ENCODE peak calls at places on chromosomes 6 and 20, in ten cellular contexts. F, L, Z, A, M, Q, K, Y, C and G are unnamed samples.

GRCh38 chr20:49669601-49670189 is 44.0 kb downstream of the B4GALT5 start:
- DNase-seq in F (no peak), L (no peak), Z (no peak), A (no peak), M (no peak), Q (no peak), K (no peak), Y (no peak), C (no peak), G (peak)

GRCh38 chr6:167589615-167589940 is 237.1 kb upstream of the AFDN start:
- DNase-seq in F (no peak), L (no peak), Z (no peak), A (no peak), M (no peak), Q (no peak), K (no peak), Y (no peak), C (no peak), G (no peak)

GRCh38 chr6:127343753-127344659 is 597 bp upstream of the ECHDC1 start:
- DNase-seq in F (no peak), L (peak), Z (no peak), A (no peak), M (peak), Q (no peak), K (no peak), Y (no peak), C (peak), G (peak)

GRCh38 chr6:125812394-125813231 is 21.9 kb downstream of the NCOA7 start:
- DNase-seq in F (no peak), L (peak), Z (no peak), A (no peak), M (peak), Q (no peak), K (no peak), Y (no peak), C (peak), G (peak)

GRCh38 chr20:44460795-44461141 is 14.9 kb upstream of the TTPAL start:
- DNase-seq in F (no peak), L (no peak), Z (no peak), A (no peak), M (peak), Q (no peak), K (no peak), Y (no peak), C (peak), G (peak)

GRCh38 chr6:85250586-85251216 is 199.2 kb upstream of the NT5E start:
- DNase-seq in F (no peak), L (peak), Z (no peak), A (no peak), M (peak), Q (no peak), K (no peak), Y (no peak), C (peak), G (peak)

GRCh38 chr20:51562334-51563140 is 20.0 kb upstream of the NFATC2 start:
- DNase-seq in F (no peak), L (peak), Z (no peak), A (no peak), M (peak), Q (peak), K (peak), Y (peak), C (peak), G (peak)

GRCh38 chr6:143399176-143399575 is 51.3 kb downstream of the ADAT2 start:
- DNase-seq in F (no peak), L (no peak), Z (no peak), A (no peak), M (peak), Q (no peak), K (no peak), Y (no peak), C (no peak), G (no peak)

GRCh38 chr6:39615622-39616021 is 109.6 kb downstream of the KIF6 start:
- DNase-seq in F (no peak), L (no peak), Z (no peak), A (no peak), M (no peak), Q (no peak), K (no peak), Y (no peak), C (no peak), G (no peak)

GRCh38 chr20:22862645-22863230 is 172.4 kb upstream of the SSTR4 start:
- DNase-seq in F (no peak), L (no peak), Z (no peak), A (no peak), M (no peak), Q (no peak), K (no peak), Y (peak), C (no peak), G (no peak)

GRCh38 chr6:91782789-91783188 is 1195.9 kb upstream of the MAP3K7 start:
- DNase-seq in F (no peak), L (peak), Z (no peak), A (no peak), M (no peak), Q (no peak), K (no peak), Y (no peak), C (no peak), G (no peak)

GRCh38 chr6:8982659-8983058 is 547.3 kb upstream of the SLC35B3 start:
- DNase-seq in F (no peak), L (no peak), Z (no peak), A (no peak), M (peak), Q (no peak), K (no peak), Y (no peak), C (no peak), G (no peak)

GRCh38 chr6:72151742-72152141 is 265.4 kb downstream of the RIMS1 start:
- DNase-seq in F (no peak), L (no peak), Z (no peak), A (no peak), M (no peak), Q (no peak), K (no peak), Y (no peak), C (no peak), G (no peak)

GRCh38 chr20:51442602-51443001 is 99.9 kb downstream of the NFATC2 start:
- DNase-seq in F (no peak), L (no peak), Z (no peak), A (no peak), M (no peak), Q (no peak), K (no peak), Y (no peak), C (peak), G (no peak)

GRCh38 chr20:47610247-47610944 is 108.7 kb downstream of the NCOA3 start:
- DNase-seq in F (peak), L (peak), Z (no peak), A (no peak), M (peak), Q (peak), K (no peak), Y (no peak), C (peak), G (peak)

GRCh38 chr6:39228111-39228971 is 934 bp downstream of the KCNK5 start:
- DNase-seq in F (peak), L (no peak), Z (no peak), A (no peak), M (no peak), Q (peak), K (no peak), Y (no peak), C (no peak), G (no peak)

GRCh38 chr20:58339741-58340140 is 30.2 kb downstream of the RAB22A start:
- DNase-seq in F (no peak), L (no peak), Z (no peak), A (no peak), M (no peak), Q (no peak), K (no peak), Y (no peak), C (no peak), G (no peak)

GRCh38 chr20:48788486-48789072 is 39.2 kb downstream of the PREX1 start:
- DNase-seq in F (no peak), L (no peak), Z (no peak), A (no peak), M (no peak), Q (no peak), K (no peak), Y (no peak), C (no peak), G (no peak)

GRCh38 chr6:4209201-4209600 is 73.8 kb upstream of the ECI2 start:
- DNase-seq in F (no peak), L (no peak), Z (no peak), A (no peak), M (no peak), Q (no peak), K (no peak), Y (no peak), C (no peak), G (no peak)

GRCh38 chr6:110493253-110493800 is 16.9 kb upstream of the SLC22A16 start:
- DNase-seq in F (no peak), L (no peak), Z (no peak), A (no peak), M (no peak), Q (no peak), K (no peak), Y (no peak), C (no peak), G (no peak)

GRCh38 chr6:36927691-36928546 is 26.6 kb upstream of the PI16 start:
- DNase-seq in F (no peak), L (no peak), Z (no peak), A (no peak), M (no peak), Q (no peak), K (no peak), Y (peak), C (peak), G (peak)

GRCh38 chr6:162056061-162056460 is 671.5 kb downstream of the PRKN start:
- DNase-seq in F (no peak), L (no peak), Z (no peak), A (no peak), M (no peak), Q (no peak), K (no peak), Y (no peak), C (no peak), G (no peak)

GRCh38 chr20:45378191-45378590 is at the start of gene TP53TG5:
- DNase-seq in F (no peak), L (no peak), Z (no peak), A (no peak), M (no peak), Q (no peak), K (peak), Y (no peak), C (no peak), G (no peak)

GRCh38 chr6:39214846-39215639 is 14.2 kb downstream of the KCNK5 start:
- DNase-seq in F (no peak), L (no peak), Z (no peak), A (no peak), M (peak), Q (no peak), K (no peak), Y (no peak), C (no peak), G (no peak)

GRCh38 chr6:151070666-151071065 is 169.1 kb upstream of the AKAP12 start:
- DNase-seq in F (no peak), L (no peak), Z (no peak), A (no peak), M (peak), Q (peak), K (no peak), Y (no peak), C (peak), G (peak)

GRCh38 chr6:33314943-33315752 is 1.3 kb upstream of the TAPBP start:
- DNase-seq in F (no peak), L (no peak), Z (no peak), A (no peak), M (peak), Q (no peak), K (no peak), Y (peak), C (peak), G (no peak)

GRCh38 chr6:10355115-10355702 is 59.7 kb downstream of the TFAP2A start:
- DNase-seq in F (peak), L (no peak), Z (no peak), A (no peak), M (no peak), Q (no peak), K (no peak), Y (no peak), C (no peak), G (no peak)

GRCh38 chr6:147868493-147869222 is 360.2 kb downstream of the SAMD5 start:
- DNase-seq in F (no peak), L (no peak), Z (no peak), A (no peak), M (no peak), Q (no peak), K (no peak), Y (no peak), C (peak), G (no peak)

GRCh38 chr6:30842754-30843610 is 41.3 kb upstream of the DDR1 start:
- DNase-seq in F (no peak), L (no peak), Z (no peak), A (no peak), M (peak), Q (no peak), K (no peak), Y (no peak), C (no peak), G (peak)

GRCh38 chr20:58073945-58074920 is 154.2 kb downstream of the ANKRD60 start:
- DNase-seq in F (no peak), L (no peak), Z (no peak), A (no peak), M (peak), Q (no peak), K (no peak), Y (no peak), C (peak), G (peak)

GRCh38 chr6:168373389-168373788 is 53.8 kb upstream of the DACT2 start:
- DNase-seq in F (no peak), L (no peak), Z (no peak), A (no peak), M (no peak), Q (no peak), K (no peak), Y (peak), C (no peak), G (no peak)

GRCh38 chr6:102742033-102742432 is 1348.5 kb downstream of the GRIK2 start:
- DNase-seq in F (no peak), L (no peak), Z (no peak), A (no peak), M (no peak), Q (no peak), K (no peak), Y (no peak), C (no peak), G (no peak)

GRCh38 chr20:63652192-63652980 is 838 bp downstream of the STMN3 start:
- DNase-seq in F (peak), L (no peak), Z (no peak), A (peak), M (peak), Q (no peak), K (no peak), Y (peak), C (no peak), G (no peak)